ENCODE peak calls at places on chromosomes 13 and 19, in five cellular contexts. B, D, Z, I and A are unnamed samples.
A peak's percentile ranks its signal among the peaks of the same experiment; 100 is the strongest.

GRCh38 chr19:35558400-35559280 is 4.8 kb downstream of the ATP4A start:
- DNase-seq in B (peak; percentile 67), D (no peak), Z (no peak), I (no peak), A (no peak)

GRCh38 chr13:114219406-114219805 is 15.3 kb upstream of the CDC16 start:
- DNase-seq in B (no peak), D (no peak), Z (no peak), I (no peak), A (no peak)

GRCh38 chr19:49533551-49534488 is 6.0 kb downstream of the RCN3 start:
- DNase-seq in B (peak; percentile 94), D (peak; percentile 76), Z (peak; percentile 81), I (no peak), A (no peak)

GRCh38 chr13:113338451-113338850 is 25.5 kb downstream of the GRTP1 start:
- DNase-seq in B (peak; percentile 55), D (no peak), Z (no peak), I (no peak), A (no peak)

GRCh38 chr19:21491161-21491560 is 14.2 kb upstream of the ZNF429 start:
- DNase-seq in B (no peak), D (no peak), Z (no peak), I (no peak), A (no peak)

GRCh38 chr13:65913173-65913572 is 1317.0 kb downstream of the PCDH9 start:
- DNase-seq in B (no peak), D (no peak), Z (no peak), I (no peak), A (no peak)

GRCh38 chr19:6838062-6838655 is 49.2 kb upstream of the ADGRE1 start:
- DNase-seq in B (no peak), D (no peak), Z (no peak), I (no peak), A (no peak)

GRCh38 chr19:37227996-37228395 is 10.0 kb downstream of the ZNF383 start:
- DNase-seq in B (no peak), D (no peak), Z (no peak), I (no peak), A (no peak)

GRCh38 chr13:51811046-51811445 is 7.1 kb upstream of the DHRS12 start:
- DNase-seq in B (no peak), D (no peak), Z (no peak), I (no peak), A (no peak)

GRCh38 chr19:50565984-50566903 is 2.0 kb downstream of the LRRC4B start:
- DNase-seq in B (no peak), D (no peak), Z (no peak), I (no peak), A (no peak)